ENCODE peak calls at places on chromosomes 3 and 15, in five cellular contexts. One of them, this sample, is unnamed.

GRCh38 chr3:134374791-134375541 is 719 bp upstream of the AMOTL2 start:
- DNase-seq in fibroblast of mammary gland: no peak
- DNase-seq in cardiac fibroblast: no peak
- DNase-seq in HCT116: no peak
- DNase-seq in activated T-cell treated with anti-CD3 and anti-CD28 coated beads, Interleukin-2, amount 50 U/mL, for 1 hour: no peak
- DNase-seq in this sample: no peak

GRCh38 chr15:89444855-89445254 is 51.5 kb downstream of the RHCG start:
- DNase-seq in cardiac fibroblast: no peak
- DNase-seq in activated T-cell treated with anti-CD3 and anti-CD28 coated beads, Interleukin-2, amount 50 U/mL, for 1 hour: no peak
- DNase-seq in HCT116: no peak
- DNase-seq in fibroblast of mammary gland: no peak
- DNase-seq in this sample: no peak

GRCh38 chr3:13615019-13615528 is 66.1 kb downstream of the FBLN2 start:
- DNase-seq in HCT116: no peak
- DNase-seq in activated T-cell treated with anti-CD3 and anti-CD28 coated beads, Interleukin-2, amount 50 U/mL, for 1 hour: peak; percentile 6
- DNase-seq in cardiac fibroblast: no peak
- DNase-seq in fibroblast of mammary gland: no peak
- DNase-seq in this sample: no peak

GRCh38 chr15:36325206-36325605 is 254.2 kb upstream of the CDIN1 start:
- DNase-seq in activated T-cell treated with anti-CD3 and anti-CD28 coated beads, Interleukin-2, amount 50 U/mL, for 1 hour: no peak
- DNase-seq in fibroblast of mammary gland: no peak
- DNase-seq in cardiac fibroblast: no peak
- DNase-seq in HCT116: no peak
- DNase-seq in this sample: no peak

GRCh38 chr15:28953573-28954195 is 67.9 kb downstream of the APBA2 start:
- DNase-seq in fibroblast of mammary gland: no peak
- DNase-seq in HCT116: no peak
- DNase-seq in cardiac fibroblast: no peak
- DNase-seq in activated T-cell treated with anti-CD3 and anti-CD28 coated beads, Interleukin-2, amount 50 U/mL, for 1 hour: no peak
- DNase-seq in this sample: no peak

GRCh38 chr3:1693145-1693544 is 405.5 kb upstream of the CNTN4 start:
- DNase-seq in fibroblast of mammary gland: no peak
- DNase-seq in activated T-cell treated with anti-CD3 and anti-CD28 coated beads, Interleukin-2, amount 50 U/mL, for 1 hour: no peak
- DNase-seq in cardiac fibroblast: no peak
- DNase-seq in HCT116: no peak
- DNase-seq in this sample: no peak

GRCh38 chr3:72523409-72524172 is 324.7 kb downstream of the SHQ1 start:
- DNase-seq in HCT116: no peak
- DNase-seq in cardiac fibroblast: peak; percentile 7
- DNase-seq in activated T-cell treated with anti-CD3 and anti-CD28 coated beads, Interleukin-2, amount 50 U/mL, for 1 hour: no peak
- DNase-seq in fibroblast of mammary gland: no peak
- DNase-seq in this sample: no peak

GRCh38 chr3:190083631-190084030 is 37.1 kb downstream of the P3H2 start:
- DNase-seq in fibroblast of mammary gland: peak; percentile 28
- DNase-seq in HCT116: no peak
- DNase-seq in cardiac fibroblast: no peak
- DNase-seq in activated T-cell treated with anti-CD3 and anti-CD28 coated beads, Interleukin-2, amount 50 U/mL, for 1 hour: no peak
- DNase-seq in this sample: no peak

GRCh38 chr3:15496341-15496664 is 25.2 kb downstream of the COLQ start:
- DNase-seq in activated T-cell treated with anti-CD3 and anti-CD28 coated beads, Interleukin-2, amount 50 U/mL, for 1 hour: no peak
- DNase-seq in HCT116: no peak
- DNase-seq in cardiac fibroblast: no peak
- DNase-seq in fibroblast of mammary gland: no peak
- DNase-seq in this sample: no peak

GRCh38 chr3:195905970-195906864 is 2.1 kb downstream of the TNK2 start:
- DNase-seq in cardiac fibroblast: no peak
- DNase-seq in activated T-cell treated with anti-CD3 and anti-CD28 coated beads, Interleukin-2, amount 50 U/mL, for 1 hour: no peak
- DNase-seq in fibroblast of mammary gland: peak; percentile 74
- DNase-seq in HCT116: no peak
- DNase-seq in this sample: no peak

GRCh38 chr15:89203705-89204273 is 17.6 kb downstream of the RLBP1 start:
- DNase-seq in cardiac fibroblast: no peak
- DNase-seq in HCT116: no peak
- DNase-seq in fibroblast of mammary gland: no peak
- DNase-seq in activated T-cell treated with anti-CD3 and anti-CD28 coated beads, Interleukin-2, amount 50 U/mL, for 1 hour: no peak
- DNase-seq in this sample: no peak

This sample was measured in activated effector memory CD4-positive, alpha-beta T cell treated with Interleukin-2 at 50 U/mL for 16 hours.